ENCODE peak calls at places on chromosomes 5 and 9, in ten cellular contexts. S, C, P, W, Y, I, O, B, X and E are unnamed samples.

GRCh38 chr9:79571309-79572031 is at the start of gene TLE4:
- DNase-seq in I (peak; percentile 99), B (peak; percentile 100), W (peak; percentile 99), O (peak; percentile 98), Y (peak; percentile 98), S (peak; percentile 100), C (peak; percentile 97), P (peak; percentile 100), X (peak; percentile 99), E (peak; percentile 98)

GRCh38 chr5:109706065-109706464 is 16.3 kb downstream of the MAN2A1 start:
- DNase-seq in B (no peak), X (no peak), O (no peak), W (no peak), I (no peak), C (no peak), P (no peak), S (no peak), Y (no peak), E (no peak)

GRCh38 chr5:134509308-134510040 is 16.0 kb upstream of the JADE2 start:
- DNase-seq in X (no peak), B (no peak), Y (no peak), O (no peak), W (peak; percentile 91), S (no peak), P (no peak), C (peak; percentile 68), I (no peak), E (peak; percentile 37)

GRCh38 chr9:137304383-137305059 is 2.5 kb upstream of the NRARP start:
- DNase-seq in P (peak; percentile 60), I (no peak), Y (no peak), O (no peak), C (no peak), B (no peak), S (no peak), W (no peak), X (no peak), E (no peak)

GRCh38 chr5:102595332-102595731 is 96.5 kb upstream of the SLCO6A1 start:
- DNase-seq in C (no peak), B (no peak), P (no peak), W (no peak), O (no peak), S (no peak), X (no peak), I (no peak), Y (no peak), E (no peak)

GRCh38 chr5:111106320-111106948 is 14.3 kb downstream of the WDR36 start:
- DNase-seq in X (no peak), Y (no peak), S (no peak), B (no peak), W (no peak), P (no peak), I (no peak), C (no peak), O (no peak), E (no peak)

GRCh38 chr5:159764283-159764927 is 151.9 kb upstream of the ADRA1B start:
- DNase-seq in Y (no peak), X (no peak), C (no peak), O (no peak), W (no peak), P (no peak), I (peak; percentile 93), S (no peak), B (no peak), E (peak; percentile 72)

GRCh38 chr5:143738415-143739401 is 73.3 kb upstream of the HMHB1 start:
- DNase-seq in P (no peak), W (no peak), S (no peak), O (no peak), Y (no peak), X (no peak), B (no peak), I (no peak), C (no peak), E (no peak)

GRCh38 chr5:103305829-103306228 is 47.3 kb downstream of the MACIR start:
- DNase-seq in Y (no peak), X (no peak), S (no peak), O (no peak), W (no peak), I (peak; percentile 16), C (no peak), B (no peak), P (no peak), E (no peak)

GRCh38 chr5:34526682-34527305 is 129.3 kb upstream of the RAI14 start:
- DNase-seq in B (no peak), X (no peak), O (no peak), W (no peak), I (no peak), C (no peak), S (no peak), P (no peak), Y (no peak), E (no peak)

GRCh38 chr9:137647096-137647709 is 28.4 kb downstream of the EHMT1 start:
- DNase-seq in W (no peak), Y (no peak), X (no peak), C (peak; percentile 72), P (no peak), O (no peak), S (no peak), I (no peak), B (no peak), E (no peak)